ENCODE peak calls at places on chromosomes 13 and 19, in five cellular contexts. One of them, this sample, is unnamed.

GRCh38 chr19:40714519-40715299 is 2.0 kb downstream of the COQ8B start:
- DNase-seq in cardiac fibroblast: peak; percentile 91
- DNase-seq in stomach: peak; percentile 95
- DNase-seq in breast epithelium: peak; percentile 92
- DNase-seq in tibial nerve: peak; percentile 95
- DNase-seq in this sample: peak; percentile 98

GRCh38 chr19:3687393-3687773 is 12.9 kb downstream of the PIP5K1C start:
- DNase-seq in cardiac fibroblast: no peak
- DNase-seq in stomach: no peak
- DNase-seq in breast epithelium: no peak
- DNase-seq in tibial nerve: no peak
- DNase-seq in this sample: no peak

GRCh38 chr19:31334849-31335624 is 14.2 kb downstream of the TSHZ3 start:
- DNase-seq in cardiac fibroblast: peak; percentile 47
- DNase-seq in stomach: peak; percentile 4
- DNase-seq in breast epithelium: no peak
- DNase-seq in tibial nerve: no peak
- DNase-seq in this sample: no peak

GRCh38 chr19:1668339-1669123 is 16.1 kb upstream of the TCF3 start:
- DNase-seq in cardiac fibroblast: no peak
- DNase-seq in stomach: no peak
- DNase-seq in breast epithelium: no peak
- DNase-seq in tibial nerve: no peak
- DNase-seq in this sample: peak; percentile 26

GRCh38 chr19:15223649-15224371 is 8.4 kb downstream of the EPHX3 start:
- DNase-seq in cardiac fibroblast: peak; percentile 41
- DNase-seq in stomach: no peak
- DNase-seq in breast epithelium: no peak
- DNase-seq in tibial nerve: no peak
- DNase-seq in this sample: no peak

GRCh38 chr13:50844181-50844875 is 836 bp upstream of the DLEU7 start:
- DNase-seq in cardiac fibroblast: no peak
- DNase-seq in stomach: no peak
- DNase-seq in breast epithelium: no peak
- DNase-seq in tibial nerve: no peak
- DNase-seq in this sample: no peak

GRCh38 chr13:49371943-49372636 is 71.8 kb downstream of the CAB39L start:
- DNase-seq in cardiac fibroblast: no peak
- DNase-seq in stomach: no peak
- DNase-seq in breast epithelium: no peak
- DNase-seq in tibial nerve: no peak
- DNase-seq in this sample: no peak

GRCh38 chr19:17873661-17874422 is 2.1 kb downstream of the SLC5A5 start:
- DNase-seq in cardiac fibroblast: peak; percentile 27
- DNase-seq in stomach: peak; percentile 63
- DNase-seq in breast epithelium: no peak
- DNase-seq in tibial nerve: no peak
- DNase-seq in this sample: peak; percentile 28

GRCh38 chr13:85347251-85347650 is 452.0 kb downstream of the SLITRK6 start:
- DNase-seq in cardiac fibroblast: no peak
- DNase-seq in stomach: no peak
- DNase-seq in breast epithelium: no peak
- DNase-seq in tibial nerve: no peak
- DNase-seq in this sample: peak; percentile 0

GRCh38 chr13:32669030-32669646 is 82.9 kb downstream of the PDS5B start:
- DNase-seq in cardiac fibroblast: peak; percentile 73
- DNase-seq in stomach: no peak
- DNase-seq in breast epithelium: no peak
- DNase-seq in tibial nerve: no peak
- DNase-seq in this sample: no peak

GRCh38 chr13:43433691-43434121 is 353.1 kb downstream of the ENOX1 start:
- DNase-seq in cardiac fibroblast: no peak
- DNase-seq in stomach: no peak
- DNase-seq in breast epithelium: no peak
- DNase-seq in tibial nerve: no peak
- DNase-seq in this sample: no peak

GRCh38 chr13:96481482-96481881 is 391.6 kb downstream of the HS6ST3 start:
- DNase-seq in cardiac fibroblast: no peak
- DNase-seq in stomach: no peak
- DNase-seq in breast epithelium: no peak
- DNase-seq in tibial nerve: no peak
- DNase-seq in this sample: no peak

GRCh38 chr13:28421674-28422410 is 73.1 kb downstream of the FLT1 start:
- DNase-seq in cardiac fibroblast: no peak
- DNase-seq in stomach: no peak
- DNase-seq in breast epithelium: no peak
- DNase-seq in tibial nerve: no peak
- DNase-seq in this sample: no peak

DNA sequence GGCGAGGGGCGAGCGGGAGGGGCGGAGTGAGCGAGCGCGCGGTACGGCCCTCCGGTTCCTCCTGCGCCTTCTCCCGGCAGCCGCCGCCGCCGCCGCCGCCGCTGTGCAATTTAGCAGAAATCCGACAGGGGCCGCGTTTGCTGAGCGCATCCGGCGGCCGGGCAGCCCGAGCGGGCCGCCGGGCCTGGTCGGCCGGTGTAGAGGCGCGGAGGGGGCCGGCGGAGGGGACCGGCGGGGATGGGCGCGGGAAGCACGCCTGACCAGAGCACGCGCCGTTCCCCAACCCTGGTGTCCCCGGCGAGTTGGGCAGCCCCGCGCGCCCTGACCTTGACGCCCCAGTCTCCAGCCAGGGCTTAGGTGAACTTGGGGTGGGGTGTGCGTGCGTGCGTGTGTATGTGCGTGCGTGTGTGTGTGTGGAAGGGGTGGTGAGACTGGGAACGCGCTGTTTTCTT is 144.5 kb upstream of the ZNF536 start:
- DNase-seq in cardiac fibroblast: peak; percentile 53
- DNase-seq in stomach: peak; percentile 33
- DNase-seq in breast epithelium: no peak
- DNase-seq in tibial nerve: peak; percentile 46
- DNase-seq in this sample: peak; percentile 68
- TF ChIP-seq CTCF in cardiac fibroblast: peak; percentile 7
- TF ChIP-seq CTCF in stomach: no peak
- TF ChIP-seq CTCF in breast epithelium: no peak
- TF ChIP-seq CTCF in tibial nerve: peak; percentile 63
- TF ChIP-seq CTCF in this sample: no peak

GRCh38 chr19:54245936-54246335 is 3.3 kb upstream of the LILRA6 start:
- DNase-seq in cardiac fibroblast: no peak
- DNase-seq in stomach: no peak
- DNase-seq in breast epithelium: no peak
- DNase-seq in tibial nerve: no peak
- DNase-seq in this sample: no peak
- TF ChIP-seq CTCF in cardiac fibroblast: no peak
- TF ChIP-seq CTCF in stomach: no peak
- TF ChIP-seq CTCF in breast epithelium: no peak
- TF ChIP-seq CTCF in tibial nerve: no peak
- TF ChIP-seq CTCF in this sample: no peak

GRCh38 chr19:45103625-45104319 is 10.8 kb downstream of the PPP1R37 start:
- DNase-seq in cardiac fibroblast: no peak
- DNase-seq in stomach: no peak
- DNase-seq in breast epithelium: no peak
- DNase-seq in tibial nerve: no peak
- DNase-seq in this sample: no peak
- TF ChIP-seq CTCF in cardiac fibroblast: peak; percentile 4
- TF ChIP-seq CTCF in stomach: no peak
- TF ChIP-seq CTCF in breast epithelium: no peak
- TF ChIP-seq CTCF in tibial nerve: no peak
- TF ChIP-seq CTCF in this sample: no peak

GRCh38 chr19:39351537-39352037 is 9.4 kb downstream of the SAMD4B start:
- DNase-seq in cardiac fibroblast: no peak
- DNase-seq in stomach: no peak
- DNase-seq in breast epithelium: no peak
- DNase-seq in tibial nerve: no peak
- DNase-seq in this sample: no peak
- TF ChIP-seq CTCF in cardiac fibroblast: no peak
- TF ChIP-seq CTCF in stomach: no peak
- TF ChIP-seq CTCF in breast epithelium: no peak
- TF ChIP-seq CTCF in tibial nerve: no peak
- TF ChIP-seq CTCF in this sample: no peak

This sample was measured in Calu3.